ENCODE peak calls at places on chromosome 4, in nine cellular contexts. O is EH; C is activated naive CD4-positive, alpha-beta T cell treated with anti-CD3 and anti-CD28 coated beads for 36 hours; V is Right ventricle myocardium inferior; D is NCI-H446; Y is NCI-H748 treated with DMSO at 0.1 percent for 48 hours; A is myocyte; W is lung; K is amygdala. H is an unnamed sample.

GRCh38 chr4:181475781-181476180 is 767.4 kb upstream of the TENM3 start:
- DNase-seq in V (no peak), Y (no peak), C (no peak), A (no peak), K (no peak), O (no peak), D (no peak), W (no peak), H (peak)

GRCh38 chr4:173318648-173319211 is 15.4 kb downstream of the HMGB2 start:
- DNase-seq in O (peak), Y (peak), W (no peak), C (no peak), V (no peak), D (no peak), A (peak), K (peak), H (peak)

GRCh38 chr4:57554693-57555092 is 444.5 kb upstream of the IGFBP7 start:
- DNase-seq in C (no peak), A (no peak), V (no peak), K (no peak), W (no peak), Y (no peak), D (no peak), O (no peak), H (no peak)

GRCh38 chr4:170109586-170110289 is 20.0 kb upstream of the AADAT start:
- DNase-seq in D (no peak), O (peak), A (no peak), V (no peak), Y (no peak), K (peak), W (no peak), C (no peak), H (no peak)

GRCh38 chr4:1967512-1968149 is 41.1 kb downstream of the NELFA start:
- DNase-seq in W (no peak), C (no peak), A (peak), D (no peak), V (no peak), Y (no peak), O (no peak), K (no peak), H (no peak)

GRCh38 chr4:62482355-62482754 is 1282.2 kb downstream of the ADGRL3 start:
- DNase-seq in W (no peak), A (no peak), D (no peak), C (no peak), O (no peak), K (no peak), Y (no peak), V (no peak), H (no peak)

GRCh38 chr4:70747874-70748273 is 26.1 kb downstream of the RUFY3 start:
- DNase-seq in W (no peak), O (peak), D (no peak), V (no peak), A (no peak), C (no peak), Y (no peak), K (no peak), H (no peak)

GRCh38 chr4:173074501-173074946 is 94.1 kb upstream of the GALNT7 start:
- DNase-seq in D (no peak), W (no peak), O (peak), C (no peak), Y (no peak), V (peak), K (no peak), A (peak), H (no peak)

GRCh38 chr4:152614337-152614736 is 65.5 kb downstream of the TMEM154 start:
- DNase-seq in K (no peak), C (no peak), A (no peak), W (peak), O (no peak), V (no peak), Y (no peak), D (no peak), H (no peak)

GRCh38 chr4:48879561-48880442 is 26.8 kb downstream of the OCIAD2 start:
- DNase-seq in C (no peak), O (no peak), Y (no peak), K (no peak), W (no peak), A (no peak), D (no peak), V (no peak), H (no peak)

GRCh38 chr4:8280876-8281440 is 11.4 kb downstream of the HTRA3 start:
- DNase-seq in C (no peak), K (no peak), V (no peak), A (no peak), D (no peak), W (no peak), Y (no peak), O (no peak), H (no peak)

GRCh38 chr4:176769519-176769918 is 23.2 kb downstream of the VEGFC start:
- DNase-seq in O (peak), Y (no peak), A (peak), C (no peak), D (no peak), K (no peak), W (no peak), V (no peak), H (no peak)

GRCh38 chr4:34108456-34108855 is 2135.9 kb downstream of the ARAP2 start:
- DNase-seq in K (no peak), A (peak), Y (no peak), W (no peak), O (peak), V (no peak), C (no peak), D (no peak), H (no peak)

GRCh38 chr4:67292045-67292444 is 253.3 kb downstream of the CENPC start:
- DNase-seq in W (no peak), A (no peak), C (no peak), O (no peak), Y (no peak), D (no peak), V (no peak), K (no peak), H (no peak)

GRCh38 chr4:1241466-1241935 is 7.4 kb downstream of the CTBP1 start:
- DNase-seq in O (no peak), V (peak), W (no peak), A (no peak), D (no peak), K (no peak), C (no peak), Y (no peak), H (no peak)

GRCh38 chr4:153497091-153497531 is 31.0 kb downstream of the TMEM131L start:
- DNase-seq in O (peak), D (no peak), V (no peak), Y (no peak), K (no peak), C (peak), W (no peak), A (no peak), H (no peak)

H was measured in NCI-H2081.